ENCODE peak calls at places on chromosomes 12 and 14, in seven cellular contexts. One of them, this sample, is unnamed.
A peak's percentile ranks its signal among the peaks of the same experiment; 100 is the strongest.

GRCh38 chr14:104262515-104263514 is 124.4 kb downstream of the KIF26A start:
- DNase-seq in neural progenitor cell: no peak
- DNase-seq in hepatocyte: no peak
- DNase-seq in central memory CD4-positive, alpha-beta T cell: no peak
- DNase-seq in kidney: peak; percentile 67
- DNase-seq in CD8-positive, alpha-beta T cell: no peak
- DNase-seq in cortex of kidney: no peak
- DNase-seq in this sample: peak; percentile 27

GRCh38 chr12:85156569-85156968 is 120.4 kb downstream of the LRRIQ1 start:
- DNase-seq in kidney: no peak
- DNase-seq in cortex of kidney: no peak
- DNase-seq in hepatocyte: no peak
- DNase-seq in CD8-positive, alpha-beta T cell: no peak
- DNase-seq in central memory CD4-positive, alpha-beta T cell: no peak
- DNase-seq in neural progenitor cell: no peak
- DNase-seq in this sample: no peak

GRCh38 chr12:25242981-25243764 is 7.6 kb downstream of the KRAS start:
- DNase-seq in neural progenitor cell: no peak
- DNase-seq in CD8-positive, alpha-beta T cell: no peak
- DNase-seq in kidney: no peak
- DNase-seq in cortex of kidney: no peak
- DNase-seq in central memory CD4-positive, alpha-beta T cell: no peak
- DNase-seq in hepatocyte: peak; percentile 56
- DNase-seq in this sample: no peak

GRCh38 chr12:101027200-101027599 is 182.8 kb downstream of the SLC5A8 start:
- DNase-seq in neural progenitor cell: peak; percentile 35
- DNase-seq in central memory CD4-positive, alpha-beta T cell: no peak
- DNase-seq in kidney: no peak
- DNase-seq in hepatocyte: no peak
- DNase-seq in CD8-positive, alpha-beta T cell: no peak
- DNase-seq in cortex of kidney: no peak
- DNase-seq in this sample: no peak

GRCh38 chr12:58496411-58496810 is 423.9 kb downstream of the LRIG3 start:
- DNase-seq in neural progenitor cell: no peak
- DNase-seq in hepatocyte: no peak
- DNase-seq in kidney: no peak
- DNase-seq in central memory CD4-positive, alpha-beta T cell: no peak
- DNase-seq in CD8-positive, alpha-beta T cell: no peak
- DNase-seq in cortex of kidney: no peak
- DNase-seq in this sample: no peak

GRCh38 chr14:95069547-95069946 is 87.8 kb downstream of the DICER1 start:
- DNase-seq in kidney: no peak
- DNase-seq in neural progenitor cell: no peak
- DNase-seq in cortex of kidney: no peak
- DNase-seq in central memory CD4-positive, alpha-beta T cell: no peak
- DNase-seq in CD8-positive, alpha-beta T cell: no peak
- DNase-seq in hepatocyte: no peak
- DNase-seq in this sample: no peak

GRCh38 chr12:46187023-46187422 is 81.8 kb downstream of the SLC38A1 start:
- DNase-seq in cortex of kidney: no peak
- DNase-seq in kidney: no peak
- DNase-seq in hepatocyte: no peak
- DNase-seq in central memory CD4-positive, alpha-beta T cell: no peak
- DNase-seq in neural progenitor cell: no peak
- DNase-seq in CD8-positive, alpha-beta T cell: no peak
- DNase-seq in this sample: no peak

GRCh38 chr14:59262717-59263469 is 74.4 kb downstream of the DAAM1 start:
- DNase-seq in kidney: no peak
- DNase-seq in central memory CD4-positive, alpha-beta T cell: no peak
- DNase-seq in CD8-positive, alpha-beta T cell: no peak
- DNase-seq in cortex of kidney: no peak
- DNase-seq in neural progenitor cell: no peak
- DNase-seq in hepatocyte: peak; percentile 61
- DNase-seq in this sample: no peak

GRCh38 chr12:46664771-46665287 is 161.0 kb downstream of the SLC38A4 start:
- DNase-seq in kidney: no peak
- DNase-seq in neural progenitor cell: no peak
- DNase-seq in cortex of kidney: no peak
- DNase-seq in CD8-positive, alpha-beta T cell: no peak
- DNase-seq in hepatocyte: peak; percentile 50
- DNase-seq in central memory CD4-positive, alpha-beta T cell: no peak
- DNase-seq in this sample: no peak

GRCh38 chr12:18683603-18684002 is 54.2 kb downstream of the PLCZ1 start:
- DNase-seq in central memory CD4-positive, alpha-beta T cell: no peak
- DNase-seq in CD8-positive, alpha-beta T cell: no peak
- DNase-seq in kidney: no peak
- DNase-seq in cortex of kidney: no peak
- DNase-seq in hepatocyte: no peak
- DNase-seq in neural progenitor cell: no peak
- DNase-seq in this sample: no peak

GRCh38 chr12:103249614-103250013 is 246.2 kb downstream of the C12orf42 start:
- DNase-seq in hepatocyte: peak; percentile 28
- DNase-seq in neural progenitor cell: no peak
- DNase-seq in CD8-positive, alpha-beta T cell: no peak
- DNase-seq in kidney: no peak
- DNase-seq in central memory CD4-positive, alpha-beta T cell: no peak
- DNase-seq in cortex of kidney: no peak
- DNase-seq in this sample: no peak

GRCh38 chr14:65238456-65238855 is 136.1 kb upstream of the MAX start:
- DNase-seq in CD8-positive, alpha-beta T cell: no peak
- DNase-seq in hepatocyte: peak; percentile 36
- DNase-seq in kidney: no peak
- DNase-seq in neural progenitor cell: no peak
- DNase-seq in central memory CD4-positive, alpha-beta T cell: no peak
- DNase-seq in cortex of kidney: no peak
- DNase-seq in this sample: no peak

GRCh38 chr12:120366341-120366705 is 2.6 kb downstream of the MSI1 start:
- DNase-seq in cortex of kidney: no peak
- DNase-seq in neural progenitor cell: no peak
- DNase-seq in kidney: no peak
- DNase-seq in central memory CD4-positive, alpha-beta T cell: no peak
- DNase-seq in hepatocyte: no peak
- DNase-seq in CD8-positive, alpha-beta T cell: no peak
- DNase-seq in this sample: no peak